ENCODE peak calls at places on chromosomes 3 and 15, in four cellular contexts. B is HepG2, S is GM12878, N is K562. G is an unnamed sample.

GRCh38 chr3:19934098-19934566 is at the start of gene EFHB:
- DNase-seq in B (peak; percentile 39), S (no peak), N (peak; percentile 82), G (peak; percentile 32)

GRCh38 chr3:150544040-150544439 is 2.3 kb downstream of the SERP1 start:
- DNase-seq in B (no peak), S (no peak), N (no peak), G (no peak)

GRCh38 chr15:61327019-61327631 is 98.0 kb upstream of the RORA start:
- DNase-seq in B (no peak), S (peak; percentile 20), N (no peak), G (no peak)

GRCh38 chr15:79091204-79091867 is 756 bp upstream of the RASGRF1 start:
- DNase-seq in B (no peak), S (no peak), N (no peak), G (peak; percentile 61)

GRCh38 chr3:52288674-52289073 is 1.0 kb downstream of the GLYCTK start:
- DNase-seq in B (no peak), S (no peak), N (no peak), G (no peak)

GRCh38 chr15:48298914-48299313 is 32.3 kb upstream of the DUT start:
- DNase-seq in B (no peak), S (no peak), N (no peak), G (no peak)

GRCh38 chr3:190593075-190593474 is 79.2 kb downstream of the IL1RAP start:
- DNase-seq in B (no peak), S (no peak), N (no peak), G (no peak)

GRCh38 chr3:134708671-134709070 is 57.8 kb upstream of the KY start:
- DNase-seq in B (no peak), S (no peak), N (no peak), G (no peak)

GRCh38 chr3:121739902-121740301 is 9.6 kb downstream of the GOLGB1 start:
- DNase-seq in B (no peak), S (no peak), N (no peak), G (no peak)

GRCh38 chr15:40365016-40365415 is 7.0 kb downstream of the DISP2 start:
- DNase-seq in B (no peak), S (no peak), N (no peak), G (no peak)

GRCh38 chr3:67916353-67916752 is 261.9 kb upstream of the SUCLG2 start:
- DNase-seq in B (no peak), S (no peak), N (no peak), G (no peak)

GRCh38 chr15:84824260-84824690 is 7.1 kb downstream of the ALPK3 start:
- DNase-seq in B (peak; percentile 50), S (no peak), N (no peak), G (no peak)

GRCh38 chr3:154310840-154311239 is 13.4 kb downstream of the DHX36 start:
- DNase-seq in B (no peak), S (no peak), N (no peak), G (no peak)

GRCh38 chr3:141643391-141643790 is 94.7 kb upstream of the RNF7 start:
- DNase-seq in B (no peak), S (no peak), N (no peak), G (no peak)

GRCh38 chr3:13072239-13073041 is 789 bp downstream of the IQSEC1 start:
- DNase-seq in B (no peak), S (peak; percentile 36), N (no peak), G (no peak)

GRCh38 chr3:16668776-16669545 is 63.7 kb upstream of the DAZL start:
- DNase-seq in B (no peak), S (no peak), N (no peak), G (no peak)

GRCh38 chr3:163129287-163129686 is 1632.7 kb downstream of the OTOL1 start:
- DNase-seq in B (no peak), S (no peak), N (no peak), G (no peak)

GRCh38 chr3:63706321-63707085 is 54.0 kb downstream of the SNTN start:
- DNase-seq in B (no peak), S (no peak), N (no peak), G (no peak)

GRCh38 chr15:29596266-29596665 is 226.0 kb downstream of the TJP1 start:
- DNase-seq in B (no peak), S (no peak), N (no peak), G (no peak)

GRCh38 chr15:61639491-61639890 is 410.4 kb upstream of the RORA start:
- DNase-seq in B (no peak), S (no peak), N (no peak), G (no peak)

GRCh38 chr15:40115670-40116093 is 7.0 kb upstream of the BMF start:
- DNase-seq in B (peak; percentile 54), S (peak; percentile 83), N (no peak), G (no peak)

GRCh38 chr15:75736256-75736655 is 23.6 kb upstream of the CSPG4 start:
- DNase-seq in B (no peak), S (no peak), N (no peak), G (no peak)

GRCh38 chr15:68096099-68096498 is 42.0 kb downstream of the PIAS1 start:
- DNase-seq in B (no peak), S (no peak), N (no peak), G (no peak)

GRCh38 chr15:90074023-90074422 is 28.2 kb downstream of the IDH2 start:
- DNase-seq in B (no peak), S (no peak), N (no peak), G (no peak)

GRCh38 chr3:149384911-149385321 is 7.5 kb upstream of the TM4SF1 start:
- DNase-seq in B (peak; percentile 78), S (no peak), N (no peak), G (no peak)

GRCh38 chr15:62594017-62594416 is 428.9 kb upstream of the C2CD4B start:
- DNase-seq in B (no peak), S (no peak), N (no peak), G (no peak)

GRCh38 chr3:144341461-144341860 is 369.8 kb downstream of the DIPK2A start:
- DNase-seq in B (no peak), S (no peak), N (no peak), G (no peak)

GRCh38 chr15:60787737-60788513 is 309.0 kb upstream of the ICE2 start:
- DNase-seq in B (no peak), S (no peak), N (no peak), G (no peak)

GRCh38 chr3:50591196-50591741 is 20.3 kb downstream of the CISH start:
- DNase-seq in B (no peak), S (no peak), N (no peak), G (no peak)

GRCh38 chr15:40844543-40844981 is 714 bp downstream of the SPINT1 start:
- DNase-seq in B (no peak), S (no peak), N (peak; percentile 11), G (no peak)

GRCh38 chr3:53195602-53196574 is 34.9 kb downstream of the PRKCD start:
- DNase-seq in B (no peak), S (no peak), N (peak; percentile 75), G (peak; percentile 87)

GRCh38 chr15:82871577-82872484 is 62.4 kb downstream of the WHAMM start:
- DNase-seq in B (no peak), S (no peak), N (no peak), G (no peak)

GRCh38 chr3:119597548-119598288 is at the start of gene PLA1A:
- DNase-seq in B (peak; percentile 33), S (no peak), N (no peak), G (no peak)

GRCh38 chr15:61702224-61703120 is 357.8 kb downstream of the VPS13C start:
- DNase-seq in B (no peak), S (no peak), N (no peak), G (no peak)

GRCh38 chr3:57227930-57228733 is 603 bp downstream of the APPL1 start:
- DNase-seq in B (no peak), S (no peak), N (peak; percentile 16), G (peak; percentile 55)

GRCh38 chr3:149812165-149812605 is 830 bp upstream of the RNF13 start:
- DNase-seq in B (no peak), S (no peak), N (no peak), G (no peak)

GRCh38 chr15:35533130-35534110 is 12.5 kb downstream of the DPH6 start:
- DNase-seq in B (no peak), S (no peak), N (no peak), G (no peak)

GRCh38 chr15:35529784-35530183 is 16.2 kb downstream of the DPH6 start:
- DNase-seq in B (no peak), S (no peak), N (no peak), G (no peak)

GRCh38 chr15:35530698-35531097 is 15.3 kb downstream of the DPH6 start:
- DNase-seq in B (no peak), S (no peak), N (no peak), G (no peak)
- TF ChIP-seq FOXK2 in B (no peak), S (no peak), N (no peak), G (no peak)

GRCh38 chr3:31705726-31706125 is 173.0 kb downstream of the STT3B start:
- DNase-seq in B (no peak), S (no peak), N (no peak), G (no peak)

GRCh38 chr3:31714512-31714894 is 181.8 kb downstream of the STT3B start:
- DNase-seq in B (no peak), S (no peak), N (no peak), G (no peak)

GRCh38 chr3:31713820-31714511 is 181.2 kb downstream of the STT3B start:
- DNase-seq in B (no peak), S (no peak), N (no peak), G (no peak)

GRCh38 chr3:31709005-31709404 is 176.3 kb downstream of the STT3B start:
- DNase-seq in B (no peak), S (no peak), N (no peak), G (no peak)

DNA sequence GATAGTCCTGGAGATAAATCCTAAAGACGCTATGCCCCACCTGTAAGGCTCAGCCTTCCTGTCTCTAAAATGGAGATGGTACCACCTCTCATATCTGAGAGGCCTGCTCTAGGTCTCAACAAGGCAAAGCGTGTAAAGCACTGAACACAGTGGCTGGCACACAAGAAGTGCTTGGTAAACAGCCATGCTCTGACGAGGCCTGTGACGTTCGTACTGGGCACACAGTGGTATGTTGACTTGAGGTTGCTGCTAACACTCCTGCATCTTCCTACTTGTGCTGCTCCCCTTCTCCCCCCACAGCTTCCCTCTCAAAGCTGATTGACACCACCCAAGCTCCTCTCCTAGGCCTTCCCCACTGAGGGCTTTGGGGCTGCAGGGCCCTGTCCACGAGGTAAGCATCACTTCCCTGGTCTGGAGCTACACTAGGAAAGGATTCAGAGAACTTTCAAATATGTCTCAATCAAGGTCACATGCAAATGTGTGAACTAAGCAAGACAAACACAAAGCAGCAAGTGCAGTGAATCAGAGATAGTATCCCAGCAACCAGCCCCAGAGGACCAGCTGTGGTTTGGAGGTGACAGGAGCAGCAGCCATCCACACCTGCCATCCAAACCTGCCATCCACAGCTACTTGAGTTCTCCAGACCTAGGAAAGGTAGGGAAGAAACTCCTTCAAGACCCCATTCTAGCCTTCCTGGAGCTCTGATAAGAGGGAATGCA is 177.6 kb downstream of the STT3B start:
- DNase-seq in B (no peak), S (no peak), N (no peak), G (no peak)
- TF ChIP-seq BHLHE40 in B (no peak), S (no peak), N (no peak), G (no peak)

DNA sequence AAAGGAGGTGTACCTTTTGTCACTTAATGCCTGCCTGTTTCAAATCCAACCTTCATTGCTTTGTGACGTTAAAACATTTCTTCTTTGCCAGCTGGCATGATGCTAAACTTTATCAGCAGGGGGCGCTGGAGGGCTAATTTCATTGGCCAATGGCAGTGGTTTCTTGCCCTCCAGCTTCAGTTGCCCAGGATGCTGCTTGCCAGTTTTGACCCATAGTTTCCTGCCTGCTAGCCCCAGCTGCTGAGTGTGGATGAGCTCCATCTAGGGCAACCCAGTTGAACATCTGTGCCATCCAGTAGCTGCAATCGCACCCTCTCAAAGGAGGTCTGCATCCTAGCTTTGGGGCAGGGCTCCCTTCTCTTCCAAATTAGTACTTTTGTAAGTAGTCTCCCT is 22.1 kb downstream of the ACKR2 start:
- DNase-seq in B (peak; percentile 73), S (no peak), N (peak; percentile 69), G (peak; percentile 69)
- TF ChIP-seq FOXK2 in B (no peak), S (no peak), N (no peak), G (no peak)

GRCh38 chr15:69963375-69963774 is 134.3 kb downstream of the TLE3 start:
- DNase-seq in B (no peak), S (no peak), N (no peak), G (no peak)
- TF ChIP-seq BHLHE40 in B (no peak), S (no peak), N (no peak), G (no peak)

G was measured in HEK293T.